ENCODE peak calls at places on chromosome X, in four cellular contexts. B is H9, R is mesendoderm, F is neuronal stem cell. O is an unnamed sample.

GRCh38 chrX:84501798-84502628 is at the start of gene HDX:
- DNase-seq in B (peak), R (peak), F (peak), O (peak)

GRCh38 chrX:103376979-103377324 is 614 bp downstream of the BEX3 start:
- DNase-seq in B (peak), R (peak), F (no peak), O (peak)

GRCh38 chrX:119155416-119156035 is 27.9 kb upstream of the KIAA1210 start:
- DNase-seq in B (no peak), R (no peak), F (no peak), O (peak)

GRCh38 chrX:154540897-154541535 is 5.6 kb downstream of the G6PD start:
- DNase-seq in B (no peak), R (no peak), F (no peak), O (no peak)

GRCh38 chrX:113741744-113742143 is 842.1 kb upstream of the HTR2C start:
- DNase-seq in B (no peak), R (peak), F (no peak), O (peak)

GRCh38 chrX:123432362-123433150 is 248.5 kb downstream of the GRIA3 start:
- DNase-seq in B (no peak), R (no peak), F (no peak), O (no peak)

GRCh38 chrX:103100484-103100883 is 7.5 kb upstream of the NXF3 start:
- DNase-seq in B (no peak), R (no peak), F (no peak), O (no peak)

GRCh38 chrX:9337056-9337455 is 127.8 kb upstream of the TBL1X start:
- DNase-seq in B (no peak), R (no peak), F (no peak), O (peak)

GRCh38 chrX:150683536-150684146 is 9.6 kb upstream of the MTMR1 start:
- DNase-seq in B (no peak), R (peak), F (no peak), O (peak)

GRCh38 chrX:74535211-74535621 is 79.2 kb downstream of the RLIM start:
- DNase-seq in B (peak), R (peak), F (no peak), O (peak)

GRCh38 chrX:19791562-19791961 is 95.8 kb downstream of the SH3KBP1 start:
- DNase-seq in B (no peak), R (no peak), F (no peak), O (peak)

DNA sequence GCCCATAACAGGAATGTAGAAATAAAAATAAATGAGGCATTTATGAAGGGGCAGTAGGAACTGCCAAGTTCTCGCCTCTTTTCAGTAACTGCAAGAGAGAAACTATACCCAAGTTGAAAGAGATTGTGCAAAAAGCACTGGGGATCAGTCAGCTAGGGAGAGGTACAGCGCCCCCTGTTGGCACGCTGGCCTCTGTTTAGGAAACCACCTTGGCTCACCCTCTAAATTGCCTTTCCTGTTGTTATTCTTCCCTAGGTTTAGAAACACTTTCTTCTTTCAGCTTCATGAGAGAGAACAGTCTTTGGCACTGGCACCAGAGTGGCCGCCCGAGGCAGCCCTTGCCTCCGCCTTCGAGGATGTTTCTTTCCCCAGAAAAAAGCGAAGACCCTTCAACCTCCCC is 348.5 kb downstream of the MID1IP1 start:
- DNase-seq in B (peak), R (peak), F (peak), O (peak)
- H3K4ac ChIP-seq in B (no peak), R (peak), F (no peak), O (no peak)

GRCh38 chrX:136189222-136189621 is 41.9 kb downstream of the FHL1 start:
- DNase-seq in B (no peak), R (no peak), F (no peak), O (no peak)

GRCh38 chrX:136183917-136184316 is 36.6 kb downstream of the FHL1 start:
- DNase-seq in B (no peak), R (no peak), F (no peak), O (no peak)

GRCh38 chrX:136183175-136183574 is 35.8 kb downstream of the FHL1 start:
- DNase-seq in B (no peak), R (no peak), F (no peak), O (no peak)

GRCh38 chrX:136185409-136186022 is 38.2 kb downstream of the FHL1 start:
- DNase-seq in B (no peak), R (no peak), F (no peak), O (peak)

DNA sequence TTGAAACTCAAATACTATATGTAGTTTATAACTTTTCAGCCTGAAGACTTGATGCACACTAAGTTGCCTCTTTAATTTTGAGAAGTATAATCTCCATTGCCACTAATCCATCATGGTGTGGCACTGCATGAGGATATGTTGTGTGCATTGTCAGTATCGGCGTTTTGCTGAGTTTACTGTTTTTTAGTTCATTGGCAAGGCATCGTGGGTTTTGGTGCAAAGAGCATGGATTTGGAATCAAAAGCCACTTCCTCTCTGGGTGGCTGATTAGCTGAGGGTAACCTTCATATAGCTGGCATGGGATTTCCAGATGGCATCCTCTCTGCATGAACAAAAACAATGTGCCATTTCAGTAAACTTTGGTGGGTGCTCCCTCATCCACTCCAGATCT is 38.7 kb downstream of the FHL1 start:
- DNase-seq in B (no peak), R (no peak), F (no peak), O (no peak)
- H3K4ac ChIP-seq in B (no peak), R (no peak), F (no peak), O (no peak)

DNA sequence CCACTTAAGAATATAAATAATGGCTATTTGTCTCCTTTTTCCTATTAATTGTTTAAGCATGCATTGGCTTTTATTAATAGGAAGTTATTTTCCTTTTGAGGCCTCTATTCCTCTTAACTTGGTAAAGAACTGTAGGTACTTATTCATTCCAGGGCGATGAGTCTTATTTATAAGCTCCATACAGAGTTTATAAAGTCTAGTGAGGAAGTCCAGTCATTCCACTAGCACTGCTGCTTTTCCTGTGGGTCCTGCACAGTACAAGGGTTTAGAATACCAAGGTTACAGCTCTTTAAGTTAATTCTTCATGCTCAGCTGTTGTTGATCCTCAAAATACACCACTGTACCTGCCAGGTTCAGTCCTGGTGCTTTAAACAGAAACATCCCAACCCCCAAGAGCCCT is 28.5 kb upstream of the WNK3 start:
- DNase-seq in B (no peak), R (peak), F (no peak), O (peak)
- H3K4ac ChIP-seq in B (no peak), R (no peak), F (no peak), O (no peak)

DNA sequence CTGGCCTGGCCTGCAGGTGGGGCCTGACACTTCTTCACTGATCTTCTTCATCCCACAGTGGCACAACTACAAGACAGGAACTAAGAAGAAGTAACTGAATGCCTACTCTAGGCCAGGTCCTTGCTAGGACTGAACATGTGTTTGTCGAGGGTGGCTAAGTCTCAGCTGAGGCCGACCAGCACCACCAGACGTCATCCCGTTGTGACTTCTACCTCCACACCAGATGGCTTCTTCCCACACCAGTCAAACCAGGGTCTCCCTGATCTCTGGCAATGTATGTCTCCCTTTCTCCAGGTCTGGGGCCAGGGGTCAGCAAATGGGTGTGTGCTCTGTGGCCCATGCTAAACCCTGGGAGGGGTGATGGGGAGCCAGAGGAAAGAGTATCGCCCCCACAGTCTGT is 40.2 kb downstream of the PJA1 start:
- DNase-seq in B (no peak), R (no peak), F (no peak), O (no peak)
- H3K4ac ChIP-seq in B (no peak), R (no peak), F (no peak), O (no peak)

O was measured in mesenchymal stem cell.